ENCODE peak calls at places on chromosome 16, in four cellular contexts. One of them, this sample, is unnamed.

GRCh38 chr16:81544261-81544660 is 99.7 kb downstream of the CMIP start:
- DNase-seq in sigmoid colon: no peak
- DNase-seq in prostate gland: no peak
- DNase-seq in Panc1: no peak
- DNase-seq in this sample: peak; percentile 62

GRCh38 chr16:966505-966904 is 4.3 kb downstream of the LMF1 start:
- DNase-seq in sigmoid colon: no peak
- DNase-seq in prostate gland: no peak
- DNase-seq in Panc1: no peak
- DNase-seq in this sample: no peak

GRCh38 chr16:996672-997071 is 15.1 kb downstream of the SOX8 start:
- DNase-seq in sigmoid colon: no peak
- DNase-seq in prostate gland: no peak
- DNase-seq in Panc1: no peak
- DNase-seq in this sample: no peak

GRCh38 chr16:82651921-82652601 is 25.3 kb downstream of the CDH13 start:
- DNase-seq in sigmoid colon: peak; percentile 9
- DNase-seq in prostate gland: no peak
- DNase-seq in Panc1: no peak
- DNase-seq in this sample: no peak

GRCh38 chr16:48393843-48394703 is 8.9 kb upstream of the SIAH1 start:
- DNase-seq in sigmoid colon: peak; percentile 91
- DNase-seq in prostate gland: no peak
- DNase-seq in Panc1: no peak
- DNase-seq in this sample: no peak

GRCh38 chr16:53792161-53792951 is 88.4 kb downstream of the FTO start:
- DNase-seq in sigmoid colon: no peak
- DNase-seq in prostate gland: no peak
- DNase-seq in Panc1: no peak
- DNase-seq in this sample: no peak

GRCh38 chr16:84643180-84643583 is 5.1 kb upstream of the KLHL36 start:
- DNase-seq in sigmoid colon: peak; percentile 95
- DNase-seq in prostate gland: peak; percentile 77
- DNase-seq in Panc1: no peak
- DNase-seq in this sample: no peak

GRCh38 chr16:77234611-77235010 is 35.4 kb downstream of the SYCE1L start:
- DNase-seq in sigmoid colon: no peak
- DNase-seq in prostate gland: no peak
- DNase-seq in Panc1: no peak
- DNase-seq in this sample: no peak

GRCh38 chr16:7116734-7117133 is 215.9 kb upstream of the RBFOX1 start:
- DNase-seq in sigmoid colon: no peak
- DNase-seq in prostate gland: no peak
- DNase-seq in Panc1: no peak
- DNase-seq in this sample: no peak

GRCh38 chr16:28168991-28169554 is 42.7 kb downstream of the XPO6 start:
- DNase-seq in sigmoid colon: no peak
- DNase-seq in prostate gland: no peak
- DNase-seq in Panc1: no peak
- DNase-seq in this sample: no peak

GRCh38 chr16:61243954-61244353 is 792.3 kb downstream of the CDH8 start:
- DNase-seq in sigmoid colon: no peak
- DNase-seq in prostate gland: no peak
- DNase-seq in Panc1: no peak
- DNase-seq in this sample: no peak

GRCh38 chr16:4515611-4516233 is 22.9 kb downstream of the CDIP1 start:
- DNase-seq in sigmoid colon: no peak
- DNase-seq in prostate gland: no peak
- DNase-seq in Panc1: no peak
- DNase-seq in this sample: peak; percentile 89

GRCh38 chr16:24671455-24671954 is 57.9 kb upstream of the TNRC6A start:
- DNase-seq in sigmoid colon: no peak
- DNase-seq in prostate gland: no peak
- DNase-seq in Panc1: no peak
- DNase-seq in this sample: no peak

GRCh38 chr16:27378871-27379580 is 22.9 kb upstream of the IL21R start:
- DNase-seq in sigmoid colon: no peak
- DNase-seq in prostate gland: no peak
- DNase-seq in Panc1: no peak
- DNase-seq in this sample: no peak

GRCh38 chr16:84673203-84673535 is 24.9 kb downstream of the KLHL36 start:
- DNase-seq in sigmoid colon: no peak
- DNase-seq in prostate gland: no peak
- DNase-seq in Panc1: no peak
- DNase-seq in this sample: no peak

GRCh38 chr16:69727916-69728270 is 1.5 kb upstream of the NQO1 start:
- DNase-seq in sigmoid colon: no peak
- DNase-seq in prostate gland: no peak
- DNase-seq in Panc1: no peak
- DNase-seq in this sample: no peak

GRCh38 chr16:5918553-5919127 is 821.0 kb upstream of the EEF2KMT start:
- DNase-seq in sigmoid colon: no peak
- DNase-seq in prostate gland: no peak
- DNase-seq in Panc1: no peak
- DNase-seq in this sample: no peak

GRCh38 chr16:11563493-11564040 is 23.2 kb downstream of the LITAF start:
- DNase-seq in sigmoid colon: no peak
- DNase-seq in prostate gland: no peak
- DNase-seq in Panc1: no peak
- DNase-seq in this sample: no peak

DNA sequence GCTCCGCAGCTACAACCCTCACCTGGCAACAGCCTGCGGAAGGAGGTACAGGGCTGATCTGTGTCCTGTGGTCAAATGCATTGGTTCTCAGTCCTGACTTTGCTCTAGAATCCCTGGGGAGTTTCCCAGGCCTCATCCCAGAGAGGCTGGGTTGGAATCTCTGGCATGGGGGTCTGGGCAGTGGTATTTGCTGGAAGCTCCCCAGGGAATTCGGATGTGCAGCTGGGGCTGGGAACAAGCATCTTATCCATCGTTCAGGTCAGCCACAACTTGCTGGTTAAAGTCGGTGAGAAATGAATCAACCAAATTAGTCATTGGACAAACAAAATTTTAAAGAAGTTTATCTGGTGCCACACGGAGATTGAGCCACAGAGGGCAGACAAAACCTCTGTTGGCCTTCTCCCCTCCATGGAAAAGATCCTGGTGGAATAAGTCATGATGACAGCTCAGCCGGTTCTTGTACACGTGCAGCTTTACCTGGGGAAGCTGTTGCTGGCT is 231.2 kb downstream of the FOXL1 start:
- DNase-seq in sigmoid colon: no peak
- DNase-seq in prostate gland: no peak
- DNase-seq in Panc1: peak; percentile 59
- DNase-seq in this sample: peak; percentile 27
- TF ChIP-seq CTCF in sigmoid colon: no peak
- TF ChIP-seq CTCF in prostate gland: no peak
- TF ChIP-seq CTCF in Panc1: no peak
- TF ChIP-seq CTCF in this sample: no peak

GRCh38 chr16:2341456-2342447 is 1.2 kb upstream of the ABCA3 start:
- DNase-seq in sigmoid colon: peak; percentile 72
- DNase-seq in prostate gland: no peak
- DNase-seq in Panc1: no peak
- DNase-seq in this sample: no peak

GRCh38 chr16:2343211-2343610 is 2.7 kb upstream of the ABCA3 start:
- DNase-seq in sigmoid colon: no peak
- DNase-seq in prostate gland: no peak
- DNase-seq in Panc1: no peak
- DNase-seq in this sample: no peak

GRCh38 chr16:2339521-2340484 is 725 bp downstream of the ABCA3 start:
- DNase-seq in sigmoid colon: peak; percentile 83
- DNase-seq in prostate gland: peak; percentile 33
- DNase-seq in Panc1: no peak
- DNase-seq in this sample: peak; percentile 63

GRCh38 chr16:2337431-2338296 is 2.9 kb downstream of the ABCA3 start:
- DNase-seq in sigmoid colon: no peak
- DNase-seq in prostate gland: no peak
- DNase-seq in Panc1: no peak
- DNase-seq in this sample: peak; percentile 21

DNA sequence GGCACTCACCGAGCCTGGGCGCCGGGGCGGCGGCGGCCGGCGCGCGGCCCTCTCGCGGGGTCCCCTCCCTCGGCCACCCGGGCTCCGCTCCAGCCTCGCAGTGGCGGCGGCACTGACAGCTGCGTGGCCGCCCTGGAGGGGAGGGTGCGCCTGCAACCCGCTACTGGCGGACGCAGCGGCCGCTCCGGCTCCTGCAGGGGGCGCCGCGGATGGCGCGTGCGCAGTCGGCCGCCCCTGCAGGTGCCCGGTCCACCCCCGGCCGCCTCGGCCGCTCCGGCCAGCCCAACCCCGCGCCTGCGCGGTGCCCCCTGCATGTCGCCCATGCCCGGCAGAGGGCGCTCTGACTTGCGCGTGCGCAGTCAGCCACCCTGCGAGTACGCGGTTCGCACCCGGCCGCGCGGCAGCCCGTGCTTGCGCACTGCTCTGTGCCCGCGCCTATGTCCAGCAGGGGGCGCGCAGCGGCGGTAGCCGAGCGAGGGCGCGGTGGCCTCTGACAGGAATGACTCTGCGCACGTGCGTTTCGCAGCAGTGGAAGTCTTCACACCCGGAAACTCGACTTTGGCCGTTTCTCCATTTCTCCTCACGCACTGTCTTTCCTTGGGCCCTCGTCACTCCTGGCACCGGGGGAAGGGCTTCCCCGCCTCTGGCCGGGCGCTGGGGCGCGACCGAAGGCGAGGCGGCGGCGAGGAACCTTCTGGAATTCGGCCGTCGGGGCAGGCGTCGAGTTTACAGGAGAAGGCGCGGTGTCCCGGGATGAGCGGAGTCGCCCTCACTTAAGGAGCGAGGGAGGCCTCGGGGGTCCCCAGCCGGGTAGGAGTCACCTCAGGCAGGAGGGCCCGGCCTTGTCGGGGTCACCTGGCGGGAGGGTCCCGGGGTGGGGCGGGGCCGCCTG is at the start of gene ABCA3:
- DNase-seq in sigmoid colon: peak; percentile 95
- DNase-seq in prostate gland: peak; percentile 88
- DNase-seq in Panc1: peak; percentile 83
- DNase-seq in this sample: peak; percentile 98
- TF ChIP-seq POLR2AphosphoS5 in sigmoid colon: peak; percentile 54
- TF ChIP-seq POLR2AphosphoS5 in prostate gland: peak; percentile 85
- TF ChIP-seq POLR2AphosphoS5 in Panc1: no peak
- TF ChIP-seq POLR2AphosphoS5 in this sample: peak; percentile 85

GRCh38 chr16:67174706-67175231 is 4.4 kb downstream of the NOL3 start:
- DNase-seq in sigmoid colon: no peak
- DNase-seq in prostate gland: no peak
- DNase-seq in Panc1: no peak
- DNase-seq in this sample: no peak

GRCh38 chr16:67180166-67180565 is 3.6 kb downstream of the MATCAP1 start:
- DNase-seq in sigmoid colon: no peak
- DNase-seq in prostate gland: no peak
- DNase-seq in Panc1: no peak
- DNase-seq in this sample: no peak

GRCh38 chr16:67179421-67180080 is 4.2 kb downstream of the MATCAP1 start:
- DNase-seq in sigmoid colon: no peak
- DNase-seq in prostate gland: no peak
- DNase-seq in Panc1: no peak
- DNase-seq in this sample: no peak

GRCh38 chr16:67176662-67177061 is 6.3 kb downstream of the NOL3 start:
- DNase-seq in sigmoid colon: no peak
- DNase-seq in prostate gland: no peak
- DNase-seq in Panc1: no peak
- DNase-seq in this sample: no peak

DNA sequence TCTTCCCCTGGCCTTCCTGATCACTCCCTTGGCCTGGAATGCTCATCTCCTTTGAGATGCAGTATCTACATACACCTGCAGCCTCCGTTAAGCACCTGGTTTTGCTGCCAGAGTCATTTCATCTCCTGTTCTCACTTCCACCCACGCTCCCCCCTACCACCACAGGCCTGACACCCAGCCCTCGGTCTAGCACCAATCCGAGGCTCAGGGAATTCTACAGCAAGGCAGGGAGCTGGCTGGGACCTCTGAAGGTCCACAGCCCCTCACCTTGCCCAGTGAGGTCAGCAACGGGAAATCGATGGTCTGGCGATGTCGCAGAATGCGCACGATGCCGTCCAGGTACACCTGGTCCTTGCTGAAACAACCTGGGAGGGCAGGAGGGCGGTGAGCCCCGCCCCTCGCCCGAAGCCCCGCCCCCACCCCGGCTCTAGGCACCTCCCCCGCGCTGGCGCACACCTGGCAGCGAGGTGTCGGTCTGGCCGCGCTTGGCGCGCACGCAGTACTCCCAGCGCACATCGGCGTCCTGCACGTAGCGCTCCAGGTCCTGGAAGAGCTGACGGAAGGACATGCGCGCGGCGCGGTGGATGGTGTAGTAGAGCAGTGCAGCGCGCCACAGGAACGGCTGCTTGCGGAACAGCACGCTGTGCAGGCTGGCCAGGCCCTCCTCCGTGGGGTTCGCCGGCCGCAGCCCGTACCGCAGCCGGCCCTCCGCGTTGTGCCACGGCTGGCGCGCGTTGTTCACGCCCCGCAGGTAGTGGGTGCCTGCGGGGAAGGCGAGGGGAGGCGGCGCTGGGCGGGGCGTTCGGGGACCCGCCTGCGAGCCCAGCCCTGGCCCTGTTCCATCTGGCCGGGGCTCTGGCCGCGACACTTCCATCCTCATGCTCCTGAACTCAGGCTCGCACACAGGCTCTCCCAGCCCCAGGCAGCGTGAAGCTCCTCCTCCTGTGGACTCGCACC is 5.7 kb downstream of the MATCAP1 start:
- DNase-seq in sigmoid colon: peak; percentile 83
- DNase-seq in prostate gland: peak; percentile 85
- DNase-seq in Panc1: no peak
- DNase-seq in this sample: peak; percentile 42
- TF ChIP-seq CTCF in sigmoid colon: no peak
- TF ChIP-seq CTCF in prostate gland: no peak
- TF ChIP-seq CTCF in Panc1: no peak
- TF ChIP-seq CTCF in this sample: peak; percentile 18

GRCh38 chr16:14301150-14302030 is 230.3 kb downstream of the MRTFB start:
- DNase-seq in sigmoid colon: peak; percentile 77
- DNase-seq in prostate gland: no peak
- DNase-seq in Panc1: no peak
- DNase-seq in this sample: peak; percentile 12

GRCh38 chr16:14298374-14299122 is 227.4 kb downstream of the MRTFB start:
- DNase-seq in sigmoid colon: no peak
- DNase-seq in prostate gland: no peak
- DNase-seq in Panc1: no peak
- DNase-seq in this sample: no peak

GRCh38 chr16:14302399-14303181 is 231.5 kb downstream of the MRTFB start:
- DNase-seq in sigmoid colon: no peak
- DNase-seq in prostate gland: no peak
- DNase-seq in Panc1: no peak
- DNase-seq in this sample: peak; percentile 18

GRCh38 chr16:14302031-14302398 is 230.9 kb downstream of the MRTFB start:
- DNase-seq in sigmoid colon: peak; percentile 79
- DNase-seq in prostate gland: no peak
- DNase-seq in Panc1: no peak
- DNase-seq in this sample: peak; percentile 26

DNA sequence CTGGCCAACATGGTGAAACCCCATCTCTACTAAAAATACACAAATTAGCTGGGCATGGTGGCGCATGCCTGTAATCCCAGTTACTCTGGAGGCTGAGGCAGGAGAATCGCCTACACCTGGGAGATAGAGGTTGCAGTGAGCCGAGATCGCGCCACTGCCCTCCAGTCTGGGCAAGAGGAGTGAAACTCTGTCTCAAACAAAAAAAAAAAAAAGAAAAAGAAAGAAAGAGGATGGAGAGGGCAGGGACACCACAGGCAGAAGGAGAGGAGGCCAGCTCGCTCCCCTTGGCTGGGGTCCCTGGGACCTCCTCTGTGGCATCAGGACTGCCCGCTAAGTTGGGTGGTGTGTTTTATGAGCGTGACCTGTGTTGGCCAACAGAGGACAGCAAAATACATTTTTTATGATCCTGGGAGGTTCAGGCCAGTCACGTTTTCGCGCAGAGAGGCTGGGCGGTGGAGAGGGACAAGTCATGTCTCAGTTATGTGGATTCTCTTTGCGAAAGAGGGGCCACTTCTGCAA is 229.6 kb downstream of the MRTFB start:
- DNase-seq in sigmoid colon: peak; percentile 92
- DNase-seq in prostate gland: peak; percentile 74
- DNase-seq in Panc1: peak; percentile 82
- DNase-seq in this sample: peak; percentile 78
- TF ChIP-seq POLR2AphosphoS5 in sigmoid colon: peak; percentile 73
- TF ChIP-seq POLR2AphosphoS5 in prostate gland: peak; percentile 74
- TF ChIP-seq POLR2AphosphoS5 in Panc1: no peak
- TF ChIP-seq POLR2AphosphoS5 in this sample: no peak

This sample was measured in endothelial cell of umbilical vein.